ENCODE peak calls at places on chromosomes 6 and 20, in six cellular contexts. S, E, M, O, T and D are unnamed samples.

GRCh38 chr6:167851349-167851952 is 24.7 kb downstream of the AFDN start:
- DNase-seq in S (no peak), T (no peak), E (no peak), M (no peak), O (no peak), D (no peak)

GRCh38 chr20:5570031-5570430 is 180.2 kb upstream of the SHLD1 start:
- DNase-seq in E (no peak), M (no peak), O (no peak), S (no peak), T (no peak), D (no peak)

GRCh38 chr20:8388707-8389106 is 256.6 kb downstream of the PLCB1 start:
- DNase-seq in T (peak; percentile 75), M (peak; percentile 8), E (no peak), S (no peak), O (no peak), D (no peak)

GRCh38 chr6:97280766-97281165 is 2.2 kb downstream of the MMS22L start:
- DNase-seq in S (no peak), E (no peak), T (no peak), M (no peak), O (no peak), D (no peak)

GRCh38 chr6:120378582-120379220 is 955.6 kb downstream of the TBC1D32 start:
- DNase-seq in E (no peak), S (no peak), M (no peak), O (peak; percentile 40), T (peak; percentile 9), D (peak; percentile 2)

GRCh38 chr20:41078329-41078728 is 49.7 kb downstream of the TOP1 start:
- DNase-seq in T (peak; percentile 65), S (no peak), M (peak; percentile 62), O (peak; percentile 27), E (no peak), D (no peak)

GRCh38 chr6:37607949-37608348 is 89.7 kb downstream of the MDGA1 start:
- DNase-seq in T (peak; percentile 34), S (peak; percentile 15), M (peak; percentile 20), E (no peak), O (no peak), D (no peak)

GRCh38 chr6:28555136-28555535 is 29.5 kb downstream of the GPX5 start:
- DNase-seq in T (no peak), S (no peak), M (no peak), E (no peak), O (no peak), D (no peak)

GRCh38 chr6:347951-348859 is 43.3 kb upstream of the IRF4 start:
- DNase-seq in S (no peak), E (peak; percentile 46), T (no peak), O (no peak), M (no peak), D (no peak)

GRCh38 chr20:53826090-53826489 is 232.5 kb upstream of the ZNF217 start:
- DNase-seq in T (no peak), E (no peak), S (no peak), M (no peak), O (no peak), D (no peak)

GRCh38 chr6:152957796-152958195 is 25.0 kb downstream of the FBXO5 start:
- DNase-seq in O (peak; percentile 24), M (no peak), E (no peak), T (no peak), S (no peak), D (peak; percentile 25)

GRCh38 chr20:62104791-62105345 is 17.4 kb upstream of the LSM14B start:
- DNase-seq in E (no peak), S (no peak), O (no peak), T (peak; percentile 39), M (no peak), D (peak; percentile 71)

GRCh38 chr20:63973636-63974401 is 4.1 kb upstream of the ZNF512B start:
- DNase-seq in E (peak; percentile 91), M (peak; percentile 71), S (peak; percentile 55), O (peak; percentile 65), T (peak; percentile 74), D (peak; percentile 96)

GRCh38 chr20:48945840-48946514 is 24.5 kb downstream of the ARFGEF2 start:
- DNase-seq in E (no peak), O (peak; percentile 83), S (no peak), T (peak; percentile 30), M (no peak), D (peak; percentile 33)

GRCh38 chr20:19885981-19886665 is 128.1 kb downstream of the RIN2 start:
- DNase-seq in S (no peak), O (peak; percentile 41), E (peak; percentile 81), T (peak; percentile 80), M (peak; percentile 16), D (no peak)
- H3K4me3 ChIP-seq in S (peak overlapping the region; percentile 61), O (peak overlapping the region; percentile 14), E (peak overlapping the region; percentile 34), T (peak overlapping the region; percentile 24), M (no peak overlapping the region), D (no peak overlapping the region)

DNA sequence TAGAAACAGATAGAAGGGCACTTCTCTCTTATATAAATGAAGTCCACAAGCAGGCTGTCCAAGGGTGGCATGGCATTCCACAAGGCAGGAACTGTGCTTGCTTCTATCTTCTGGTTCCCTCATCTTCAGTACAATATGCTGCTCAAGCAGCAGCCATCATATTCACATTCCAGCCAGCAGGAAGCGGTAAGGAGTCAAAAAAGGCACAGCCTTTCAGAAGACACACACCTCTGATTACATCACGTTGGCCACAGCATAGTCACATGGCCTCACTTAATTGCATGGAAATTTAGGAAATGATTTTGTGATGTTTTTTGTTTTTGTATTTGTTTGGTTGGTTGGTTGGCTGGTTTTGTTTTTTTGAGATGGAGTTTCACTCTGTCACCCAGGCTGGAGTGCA is 19.0 kb downstream of the REM1 start:
- DNase-seq in M (no peak), S (no peak), E (no peak), T (peak; percentile 48), O (peak; percentile 49), D (no peak)
- TF ChIP-seq CTCF in M (peak; percentile 62), S (peak; percentile 62), E (peak; percentile 21), T (peak; percentile 53), O (peak; percentile 47), D (peak; percentile 38)

GRCh38 chr6:135853227-135853626 is 1.7 kb downstream of the PDE7B start:
- DNase-seq in S (no peak), T (peak; percentile 28), O (no peak), E (no peak), M (peak; percentile 51), D (no peak)

GRCh38 chr6:135851442-135852271 is at the start of gene PDE7B:
- DNase-seq in E (peak; percentile 90), O (peak; percentile 71), T (peak; percentile 99), S (peak; percentile 97), M (peak; percentile 94), D (peak; percentile 97)

GRCh38 chr6:135852775-135853174 is 1.3 kb downstream of the PDE7B start:
- DNase-seq in E (no peak), S (no peak), M (no peak), T (no peak), O (no peak), D (no peak)

GRCh38 chr6:135854799-135855198 is 3.3 kb downstream of the PDE7B start:
- DNase-seq in T (no peak), M (no peak), O (no peak), E (no peak), S (no peak), D (no peak)

GRCh38 chr6:135853986-135854385 is 2.5 kb downstream of the PDE7B start:
- DNase-seq in T (peak; percentile 8), O (no peak), E (no peak), S (no peak), M (no peak), D (no peak)
- H3K4me3 ChIP-seq in T (no peak overlapping the region), O (no peak overlapping the region), E (no peak overlapping the region), S (peak overlapping the region; percentile 68), M (peak overlapping the region; percentile 60), D (no peak overlapping the region)

DNA sequence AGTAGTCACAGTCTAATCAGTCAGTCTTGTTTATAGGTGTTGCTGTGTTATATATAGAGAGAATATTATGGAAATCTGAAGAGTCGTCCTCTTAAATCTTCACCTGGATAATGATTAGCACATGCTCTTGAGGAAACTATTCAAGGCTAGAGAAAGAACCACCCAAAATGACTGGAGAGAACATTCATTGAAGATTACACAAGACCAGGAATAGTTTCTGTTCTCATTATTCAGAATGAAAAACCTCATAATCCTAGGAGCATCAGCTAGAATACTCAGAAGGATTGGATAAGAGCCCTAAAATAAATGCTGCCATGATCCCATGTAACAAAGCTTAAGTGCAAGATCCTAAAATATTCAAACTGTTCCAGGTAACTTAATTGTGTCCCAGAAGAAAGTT is 278.2 kb upstream of the PREP start:
- DNase-seq in S (no peak), T (no peak), E (no peak), M (no peak), O (peak; percentile 21), D (peak; percentile 3)
- TF ChIP-seq CTCF in S (no peak), T (no peak), E (no peak), M (no peak), O (no peak), D (no peak)

DNA sequence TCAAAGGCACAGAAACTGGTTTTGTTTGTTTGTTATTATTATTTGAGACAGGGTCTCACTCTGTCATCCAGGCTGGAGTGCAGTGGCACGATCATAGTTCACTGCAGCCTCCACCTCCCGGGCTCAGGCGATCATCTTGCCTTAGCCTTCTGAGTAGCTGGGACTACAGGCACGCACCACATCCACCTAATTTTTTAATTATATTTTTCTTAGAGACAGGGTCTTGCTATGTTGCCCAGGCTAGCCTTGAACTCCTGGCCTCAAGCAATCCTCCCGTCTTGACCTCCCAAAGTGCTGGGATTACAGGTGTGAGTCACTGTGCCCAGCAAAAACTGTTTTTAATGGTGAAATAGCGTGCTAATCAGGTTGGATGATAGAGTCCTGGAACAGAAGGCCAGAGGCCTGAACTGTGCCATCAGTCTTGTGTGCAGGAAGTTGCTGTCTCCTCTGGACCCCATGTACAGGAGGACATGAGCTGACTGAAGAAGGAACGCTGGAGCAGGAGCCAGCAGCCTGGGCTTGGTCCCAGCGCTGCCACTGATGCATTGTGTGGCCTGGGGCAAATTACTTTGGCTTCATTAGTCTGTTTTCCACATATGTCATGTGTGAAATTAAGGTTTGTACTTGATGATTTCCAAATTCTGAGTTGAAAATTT is 4.9 kb downstream of the TM9SF4 start:
- DNase-seq in T (peak; percentile 45), S (no peak), E (no peak), M (no peak), O (no peak), D (peak; percentile 4)
- H3K4me3 ChIP-seq in T (no peak overlapping the region), S (no peak overlapping the region), E (no peak overlapping the region), M (no peak overlapping the region), O (no peak overlapping the region), D (no peak overlapping the region)

DNA sequence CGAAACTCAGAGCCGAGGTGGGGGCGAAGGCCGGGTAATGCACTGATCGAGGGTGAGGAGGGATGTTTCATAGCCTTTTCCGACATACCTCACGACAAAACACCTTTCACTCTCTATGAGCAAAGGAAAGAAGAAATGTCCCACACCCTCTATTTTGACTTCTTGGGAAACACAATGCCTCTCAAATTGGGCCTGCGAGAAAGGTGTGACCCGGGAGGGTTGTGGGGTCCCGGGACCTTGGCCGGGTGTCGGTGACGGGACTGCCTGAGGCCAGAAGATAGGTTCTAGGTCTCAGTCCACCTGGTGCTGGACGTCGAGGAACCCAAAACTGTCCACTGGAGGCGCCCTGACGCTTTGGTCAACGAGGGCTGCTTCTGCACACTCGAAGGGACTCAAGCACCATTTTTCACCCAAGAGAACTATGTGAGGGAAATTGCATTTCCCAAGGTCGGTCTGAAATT is 41.1 kb upstream of the OSTM1 start:
- DNase-seq in M (no peak), E (peak; percentile 60), T (peak; percentile 17), S (no peak), O (peak; percentile 25), D (no peak)
- TF ChIP-seq CTCF in M (peak; percentile 68), E (peak; percentile 46), T (peak; percentile 38), S (peak; percentile 35), O (peak; percentile 64), D (peak; percentile 15)

GRCh38 chr20:17960927-17961599 is 7.5 kb downstream of the SNX5 start:
- DNase-seq in O (no peak), M (no peak), E (no peak), S (peak; percentile 75), T (peak; percentile 78), D (peak; percentile 80)
- H3K4me3 ChIP-seq in O (no peak overlapping the region), M (no peak overlapping the region), E (no peak overlapping the region), S (peak overlapping the region; percentile 15), T (peak overlapping the region; percentile 36), D (peak overlapping the region; percentile 38)

GRCh38 chr6:134282816-134283215 is 35.1 kb downstream of the SGK1 start:
- DNase-seq in E (no peak), S (no peak), O (no peak), T (no peak), M (no peak), D (no peak)
- TF ChIP-seq CTCF in E (no peak), S (peak; percentile 3), O (no peak), T (no peak), M (no peak), D (no peak)